ENCODE peak calls at places on chromosomes 5 and 9, in four cellular contexts. V, R, U and I are unnamed samples.

GRCh38 chr9:69549310-69550202 is 122.6 kb downstream of the APBA1 start:
- DNase-seq in V (peak), R (peak), U (peak), I (no peak)

GRCh38 chr5:33588654-33589372 is 148.0 kb downstream of the TARS1 start:
- DNase-seq in V (no peak), R (peak), U (no peak), I (no peak)

GRCh38 chr9:123928471-123929176 is 1.3 kb downstream of the DENND1A start:
- DNase-seq in V (no peak), R (peak), U (no peak), I (no peak)

GRCh38 chr5:125505062-125505461 is 758.6 kb upstream of the ZNF608 start:
- DNase-seq in V (no peak), R (no peak), U (no peak), I (no peak)

GRCh38 chr9:106731910-106732309 is 131.1 kb upstream of the ZNF462 start:
- DNase-seq in V (peak), R (no peak), U (no peak), I (no peak)

GRCh38 chr5:64758916-64759315 is 9.6 kb downstream of the SREK1IP1 start:
- DNase-seq in V (no peak), R (no peak), U (no peak), I (no peak)

GRCh38 chr5:62309107-62309506 is 3.1 kb downstream of the KIF2A start:
- DNase-seq in V (no peak), R (no peak), U (no peak), I (no peak)

GRCh38 chr5:102152906-102153787 is 142.9 kb downstream of the SLCO4C1 start:
- DNase-seq in V (no peak), R (no peak), U (peak), I (no peak)

GRCh38 chr5:57889558-57889957 is 406.9 kb upstream of the ACTBL2 start:
- DNase-seq in V (no peak), R (no peak), U (no peak), I (no peak)

GRCh38 chr9:8809747-8810146 is 1010.2 kb upstream of the DMAC1 start:
- DNase-seq in V (no peak), R (no peak), U (no peak), I (no peak)

GRCh38 chr5:138952962-138953361 is 77.8 kb upstream of the LRRTM2 start:
- DNase-seq in V (no peak), R (no peak), U (no peak), I (no peak)

GRCh38 chr5:119315516-119315949 is 40.3 kb upstream of the TNFAIP8 start:
- DNase-seq in V (peak), R (peak), U (peak), I (no peak)

GRCh38 chr5:29796018-29796417 is 1397.5 kb upstream of the CDH6 start:
- DNase-seq in V (no peak), R (no peak), U (no peak), I (no peak)

GRCh38 chr5:7759951-7760580 is 90.9 kb downstream of the CFAP90 start:
- DNase-seq in V (no peak), R (no peak), U (no peak), I (no peak)

GRCh38 chr5:142677212-142677611 is 8.7 kb downstream of the FGF1 start:
- DNase-seq in V (no peak), R (no peak), U (no peak), I (no peak)

GRCh38 chr9:34139477-34140146 is 13.1 kb upstream of the DCAF12 start:
- DNase-seq in V (no peak), R (no peak), U (no peak), I (peak)

GRCh38 chr5:172630961-172631360 is 10.1 kb upstream of the NEURL1B start:
- DNase-seq in V (no peak), R (no peak), U (no peak), I (peak)

GRCh38 chr5:150441813-150442698 is 7.5 kb downstream of the RPS14 start:
- DNase-seq in V (no peak), R (no peak), U (no peak), I (no peak)

GRCh38 chr5:86880344-86880743 is 262.6 kb downstream of the COX7C start:
- DNase-seq in V (no peak), R (no peak), U (no peak), I (no peak)

GRCh38 chr9:80026121-80026520 is 454.4 kb downstream of the TLE4 start:
- DNase-seq in V (no peak), R (no peak), U (no peak), I (no peak)

GRCh38 chr9:95101326-95101725 is 216.2 kb downstream of the FANCC start:
- DNase-seq in V (no peak), R (no peak), U (no peak), I (no peak)

GRCh38 chr5:34474573-34475021 is 181.5 kb upstream of the RAI14 start:
- DNase-seq in V (peak), R (no peak), U (peak), I (no peak)